ENCODE peak calls at places on chromosomes 11 and 22, in six cellular contexts. One of them, this sample, is unnamed.

GRCh38 chr11:108562746-108563581 is 30.6 kb downstream of the EXPH5 start:
- DNase-seq in bronchial epithelial cell: peak
- DNase-seq in HFF-Myc: no peak
- DNase-seq in uterus: no peak
- DNase-seq in tibial artery: no peak
- DNase-seq in OCI-LY7: no peak
- DNase-seq in this sample: no peak

GRCh38 chr11:8352852-8353505 is 89.3 kb upstream of the LMO1 start:
- DNase-seq in bronchial epithelial cell: peak
- DNase-seq in HFF-Myc: no peak
- DNase-seq in uterus: no peak
- DNase-seq in tibial artery: no peak
- DNase-seq in OCI-LY7: no peak
- DNase-seq in this sample: no peak

GRCh38 chr11:128653828-128654231 is 40.0 kb upstream of the FLI1 start:
- DNase-seq in bronchial epithelial cell: peak
- DNase-seq in HFF-Myc: no peak
- DNase-seq in uterus: peak
- DNase-seq in tibial artery: peak
- DNase-seq in OCI-LY7: no peak
- DNase-seq in this sample: no peak

GRCh38 chr22:23970201-23970641 is 3.5 kb downstream of the DDTL start:
- DNase-seq in bronchial epithelial cell: no peak
- DNase-seq in HFF-Myc: no peak
- DNase-seq in uterus: no peak
- DNase-seq in tibial artery: no peak
- DNase-seq in OCI-LY7: no peak
- DNase-seq in this sample: no peak

GRCh38 chr11:64713031-64713780 is 9.8 kb downstream of the NRXN2 start:
- DNase-seq in bronchial epithelial cell: peak
- DNase-seq in HFF-Myc: no peak
- DNase-seq in uterus: no peak
- DNase-seq in tibial artery: no peak
- DNase-seq in OCI-LY7: no peak
- DNase-seq in this sample: peak

GRCh38 chr11:62889484-62890437 is 9.1 kb downstream of the SLC3A2 start:
- DNase-seq in bronchial epithelial cell: no peak
- DNase-seq in HFF-Myc: no peak
- DNase-seq in uterus: peak
- DNase-seq in tibial artery: no peak
- DNase-seq in OCI-LY7: no peak
- DNase-seq in this sample: peak

GRCh38 chr11:106101797-106102196 is 24.3 kb downstream of the AASDHPPT start:
- DNase-seq in bronchial epithelial cell: peak
- DNase-seq in HFF-Myc: peak
- DNase-seq in uterus: no peak
- DNase-seq in tibial artery: no peak
- DNase-seq in OCI-LY7: no peak
- DNase-seq in this sample: no peak

GRCh38 chr11:116732740-116733385 is 39.9 kb downstream of the BUD13 start:
- DNase-seq in bronchial epithelial cell: peak
- DNase-seq in HFF-Myc: peak
- DNase-seq in uterus: peak
- DNase-seq in tibial artery: peak
- DNase-seq in OCI-LY7: peak
- DNase-seq in this sample: peak

GRCh38 chr22:49546811-49547585 is 280.7 kb downstream of the BRD1 start:
- DNase-seq in bronchial epithelial cell: no peak
- DNase-seq in HFF-Myc: no peak
- DNase-seq in uterus: no peak
- DNase-seq in tibial artery: peak
- DNase-seq in OCI-LY7: no peak
- DNase-seq in this sample: no peak

GRCh38 chr11:33040127-33040861 is 922 bp downstream of the TCP11L1 start:
- DNase-seq in bronchial epithelial cell: peak
- DNase-seq in HFF-Myc: no peak
- DNase-seq in uterus: peak
- DNase-seq in tibial artery: no peak
- DNase-seq in OCI-LY7: peak
- DNase-seq in this sample: no peak

GRCh38 chr11:45158210-45158644 is 11.8 kb downstream of the PRDM11 start:
- DNase-seq in bronchial epithelial cell: peak
- DNase-seq in HFF-Myc: no peak
- DNase-seq in uterus: no peak
- DNase-seq in tibial artery: peak
- DNase-seq in OCI-LY7: no peak
- DNase-seq in this sample: no peak

GRCh38 chr11:108853864-108854263 is 189.0 kb downstream of the DDX10 start:
- DNase-seq in bronchial epithelial cell: peak
- DNase-seq in HFF-Myc: no peak
- DNase-seq in uterus: no peak
- DNase-seq in tibial artery: no peak
- DNase-seq in OCI-LY7: peak
- DNase-seq in this sample: peak

GRCh38 chr22:32806296-32806695 is 4.8 kb downstream of the TIMP3 start:
- DNase-seq in bronchial epithelial cell: no peak
- DNase-seq in HFF-Myc: no peak
- DNase-seq in uterus: no peak
- DNase-seq in tibial artery: peak
- DNase-seq in OCI-LY7: no peak
- DNase-seq in this sample: no peak
- H3K4me3 ChIP-seq in bronchial epithelial cell: no peak
- H3K4me3 ChIP-seq in HFF-Myc: no peak
- H3K4me3 ChIP-seq in uterus: no peak
- H3K4me3 ChIP-seq in tibial artery: peak
- H3K4me3 ChIP-seq in OCI-LY7: no peak
- H3K4me3 ChIP-seq in this sample: no peak

GRCh38 chr11:15744693-15745092 is 611.7 kb downstream of the SOX6 start:
- DNase-seq in bronchial epithelial cell: no peak
- DNase-seq in HFF-Myc: no peak
- DNase-seq in uterus: no peak
- DNase-seq in tibial artery: no peak
- DNase-seq in OCI-LY7: no peak
- DNase-seq in this sample: no peak
- H3K4me3 ChIP-seq in bronchial epithelial cell: no peak
- H3K4me3 ChIP-seq in HFF-Myc: no peak
- H3K4me3 ChIP-seq in uterus: no peak
- H3K4me3 ChIP-seq in tibial artery: no peak
- H3K4me3 ChIP-seq in OCI-LY7: no peak
- H3K4me3 ChIP-seq in this sample: no peak

GRCh38 chr22:20395897-20396287 is 1.9 kb downstream of the ZNF74 start:
- DNase-seq in bronchial epithelial cell: no peak
- DNase-seq in HFF-Myc: no peak
- DNase-seq in uterus: no peak
- DNase-seq in tibial artery: no peak
- DNase-seq in OCI-LY7: no peak
- DNase-seq in this sample: no peak

GRCh38 chr22:20397498-20397897 is 3.5 kb downstream of the ZNF74 start:
- DNase-seq in bronchial epithelial cell: no peak
- DNase-seq in HFF-Myc: no peak
- DNase-seq in uterus: no peak
- DNase-seq in tibial artery: no peak
- DNase-seq in OCI-LY7: no peak
- DNase-seq in this sample: no peak

GRCh38 chr22:20396639-20397038 is 2.7 kb downstream of the ZNF74 start:
- DNase-seq in bronchial epithelial cell: no peak
- DNase-seq in HFF-Myc: no peak
- DNase-seq in uterus: no peak
- DNase-seq in tibial artery: no peak
- DNase-seq in OCI-LY7: no peak
- DNase-seq in this sample: no peak

GRCh38 chr22:20393705-20394476 is at the start of gene ZNF74:
- DNase-seq in bronchial epithelial cell: peak
- DNase-seq in HFF-Myc: peak
- DNase-seq in uterus: peak
- DNase-seq in tibial artery: peak
- DNase-seq in OCI-LY7: no peak
- DNase-seq in this sample: peak

DNA sequence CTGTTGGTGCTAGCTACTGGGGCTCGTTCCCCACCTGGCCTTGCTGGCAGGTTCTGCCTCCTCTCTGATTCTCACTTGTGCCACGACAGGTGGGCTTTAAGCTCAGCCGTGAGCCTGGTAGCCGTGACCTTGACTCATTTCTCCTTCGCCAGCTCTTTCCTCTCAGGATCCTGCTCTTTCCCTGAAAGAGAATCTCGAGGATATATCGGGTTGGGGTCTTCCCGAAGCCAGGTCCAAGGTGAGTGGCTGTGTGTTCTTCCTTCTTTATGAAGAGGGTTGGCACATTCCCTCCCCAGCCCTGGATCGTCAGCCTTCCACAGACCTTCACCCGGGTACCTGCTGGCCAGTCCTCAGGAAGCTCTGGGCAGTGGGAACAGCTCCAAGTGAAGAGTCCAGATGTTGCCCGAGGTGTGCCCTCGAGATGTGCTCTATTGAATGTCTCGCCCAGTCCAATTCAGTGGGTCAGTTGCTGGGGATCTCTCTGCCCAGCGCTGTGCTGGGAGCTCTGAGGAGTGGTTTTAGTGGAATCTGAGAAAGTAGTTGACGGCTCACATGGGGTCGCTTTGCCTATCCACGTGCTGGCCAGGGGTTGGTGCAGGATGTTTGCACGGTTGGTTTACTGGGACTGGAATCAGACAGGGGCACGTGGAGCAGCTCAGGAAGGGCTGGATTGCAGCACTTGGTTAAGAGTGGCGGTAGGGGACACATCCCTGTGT is 1.4 kb downstream of the ZNF74 start:
- DNase-seq in bronchial epithelial cell: no peak
- DNase-seq in HFF-Myc: no peak
- DNase-seq in uterus: no peak
- DNase-seq in tibial artery: peak
- DNase-seq in OCI-LY7: no peak
- DNase-seq in this sample: no peak
- H3K4me3 ChIP-seq in bronchial epithelial cell: no peak
- H3K4me3 ChIP-seq in HFF-Myc: peak
- H3K4me3 ChIP-seq in uterus: no peak
- H3K4me3 ChIP-seq in tibial artery: no peak
- H3K4me3 ChIP-seq in OCI-LY7: no peak
- H3K4me3 ChIP-seq in this sample: no peak

DNA sequence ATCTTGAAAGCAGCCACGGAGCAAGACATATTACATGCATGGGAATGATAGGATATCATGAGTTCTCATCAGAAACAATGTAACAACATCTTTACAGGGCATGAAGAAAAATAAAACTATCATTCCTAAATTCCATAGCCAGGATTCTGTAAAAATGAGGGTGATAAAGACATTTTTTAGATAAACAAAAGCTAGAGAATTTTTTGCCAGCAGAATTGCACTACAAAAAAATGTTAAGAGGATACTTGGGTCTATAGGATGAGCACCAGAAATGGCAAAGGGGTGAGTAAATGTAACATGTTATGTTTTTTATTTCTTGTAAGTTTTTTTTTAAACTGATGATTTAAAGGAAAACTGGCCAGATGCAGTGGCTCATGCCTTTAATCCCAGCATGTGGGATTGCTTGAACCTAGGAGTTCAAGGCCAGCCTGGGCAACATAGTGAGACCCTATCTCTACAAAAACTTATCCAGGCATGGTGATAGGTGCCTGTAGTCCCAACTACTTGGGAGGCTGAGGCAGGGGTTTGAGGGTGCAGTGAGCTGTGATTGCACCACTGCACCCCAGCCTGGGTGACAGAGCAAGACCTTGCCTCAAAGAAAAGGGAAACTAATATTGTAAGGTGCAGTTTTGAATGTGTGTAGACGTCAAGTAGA is 33.2 kb downstream of the TBX1 start:
- DNase-seq in bronchial epithelial cell: no peak
- DNase-seq in HFF-Myc: no peak
- DNase-seq in uterus: no peak
- DNase-seq in tibial artery: no peak
- DNase-seq in OCI-LY7: no peak
- DNase-seq in this sample: no peak
- H3K4me3 ChIP-seq in bronchial epithelial cell: no peak
- H3K4me3 ChIP-seq in HFF-Myc: no peak
- H3K4me3 ChIP-seq in uterus: no peak
- H3K4me3 ChIP-seq in tibial artery: no peak
- H3K4me3 ChIP-seq in OCI-LY7: no peak
- H3K4me3 ChIP-seq in this sample: no peak

GRCh38 chr11:73625690-73626318 is 20.6 kb upstream of the PLEKHB1 start:
- DNase-seq in bronchial epithelial cell: peak
- DNase-seq in HFF-Myc: peak
- DNase-seq in uterus: peak
- DNase-seq in tibial artery: peak
- DNase-seq in OCI-LY7: peak
- DNase-seq in this sample: peak
- H3K4me3 ChIP-seq in bronchial epithelial cell: no peak
- H3K4me3 ChIP-seq in HFF-Myc: no peak
- H3K4me3 ChIP-seq in uterus: no peak
- H3K4me3 ChIP-seq in tibial artery: no peak
- H3K4me3 ChIP-seq in OCI-LY7: no peak
- H3K4me3 ChIP-seq in this sample: no peak

DNA sequence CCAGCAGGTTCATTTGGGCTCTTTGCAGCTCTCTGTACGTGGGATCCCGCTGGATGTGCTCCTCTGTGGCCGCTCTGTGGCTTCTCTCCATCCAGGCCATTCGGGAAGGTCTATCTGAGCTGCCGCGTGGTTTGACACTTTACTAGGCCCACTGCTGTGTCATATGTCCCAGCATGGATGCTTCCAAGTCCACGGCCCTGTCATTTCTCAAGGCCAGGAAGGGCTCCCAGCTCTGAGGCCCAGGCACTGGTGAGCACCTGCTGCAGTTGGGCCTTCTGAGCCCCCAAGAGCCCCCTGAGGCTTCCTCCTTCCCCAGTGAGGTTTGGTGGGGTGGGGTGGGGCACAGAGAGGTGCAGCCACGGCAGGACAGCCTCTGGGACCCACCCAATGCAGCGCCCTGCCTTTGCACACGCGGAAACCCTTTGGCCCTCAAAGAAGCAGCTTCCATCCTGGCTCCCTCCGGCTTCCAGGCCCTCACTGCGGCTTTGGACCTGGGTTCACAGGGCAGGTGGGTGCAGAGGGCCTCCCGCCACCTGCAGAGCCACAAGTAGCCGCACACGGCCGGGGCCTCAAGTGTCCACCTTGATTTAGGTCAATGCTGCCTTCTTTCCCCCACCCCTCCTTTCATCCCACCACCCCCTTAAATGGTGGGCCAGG is 44.5 kb upstream of the FGF3 start:
- DNase-seq in bronchial epithelial cell: no peak
- DNase-seq in HFF-Myc: no peak
- DNase-seq in uterus: no peak
- DNase-seq in tibial artery: peak
- DNase-seq in OCI-LY7: no peak
- DNase-seq in this sample: no peak
- H3K4me3 ChIP-seq in bronchial epithelial cell: no peak
- H3K4me3 ChIP-seq in HFF-Myc: no peak
- H3K4me3 ChIP-seq in uterus: no peak
- H3K4me3 ChIP-seq in tibial artery: no peak
- H3K4me3 ChIP-seq in OCI-LY7: no peak
- H3K4me3 ChIP-seq in this sample: no peak

GRCh38 chr11:76918941-76919386 is 58.2 kb downstream of the ACER3 start:
- DNase-seq in bronchial epithelial cell: peak
- DNase-seq in HFF-Myc: peak
- DNase-seq in uterus: no peak
- DNase-seq in tibial artery: no peak
- DNase-seq in OCI-LY7: peak
- DNase-seq in this sample: no peak
- H3K4me3 ChIP-seq in bronchial epithelial cell: no peak
- H3K4me3 ChIP-seq in HFF-Myc: no peak
- H3K4me3 ChIP-seq in uterus: no peak
- H3K4me3 ChIP-seq in tibial artery: no peak
- H3K4me3 ChIP-seq in OCI-LY7: no peak
- H3K4me3 ChIP-seq in this sample: no peak

This sample was measured in WERI-Rb-1.